ENCODE peak calls at places on chromosomes 3 and 15, in six cellular contexts. W is IMR-90, F is mammary epithelial cell, T is GM23248, Q is PC-3, L is astrocyte. O is an unnamed sample.

GRCh38 chr3:31680072-31680870 is 147.5 kb downstream of the STT3B start:
- DNase-seq in F (no peak), W (no peak), Q (no peak), T (no peak), L (no peak), O (no peak)

GRCh38 chr3:172856766-172857742 is 106.5 kb downstream of the ECT2 start:
- DNase-seq in L (peak; percentile 71), Q (peak; percentile 32), W (no peak), T (no peak), F (no peak), O (no peak)

GRCh38 chr3:32280262-32280910 is 41.9 kb downstream of the CMTM8 start:
- DNase-seq in Q (peak; percentile 58), T (no peak), W (no peak), L (no peak), F (no peak), O (no peak)

GRCh38 chr3:56711344-56711743 is 28.3 kb upstream of the TASOR start:
- DNase-seq in L (no peak), T (no peak), Q (no peak), F (no peak), W (no peak), O (no peak)

GRCh38 chr15:78617131-78617915 is 3.5 kb downstream of the CHRNA3 start:
- DNase-seq in T (no peak), F (peak; percentile 61), L (no peak), Q (no peak), W (no peak), O (no peak)

GRCh38 chr3:8621872-8622271 is 22.7 kb downstream of the SSUH2 start:
- DNase-seq in T (peak; percentile 95), Q (peak; percentile 14), F (no peak), L (peak; percentile 89), W (peak; percentile 96), O (no peak)

GRCh38 chr15:28105793-28106192 is 6.7 kb upstream of the OCA2 start:
- DNase-seq in T (no peak), L (no peak), W (no peak), Q (no peak), F (no peak), O (no peak)

GRCh38 chr3:18988619-18989229 is 159.6 kb upstream of the KCNH8 start:
- DNase-seq in F (peak; percentile 8), L (peak; percentile 0), T (peak; percentile 26), Q (peak; percentile 81), W (no peak), O (no peak)

GRCh38 chr15:65303687-65304392 is 637 bp upstream of the RNU5B-1 start:
- DNase-seq in T (peak; percentile 72), F (peak; percentile 66), W (peak; percentile 43), Q (peak; percentile 68), L (peak; percentile 34), O (no peak)

GRCh38 chr3:38210141-38210757 is 44.9 kb downstream of the OXSR1 start:
- DNase-seq in T (no peak), F (no peak), L (no peak), Q (no peak), W (no peak), O (no peak)

GRCh38 chr3:98829246-98829832 is 66.2 kb downstream of the ST3GAL6 start:
- DNase-seq in L (no peak), Q (no peak), F (no peak), W (no peak), T (no peak), O (no peak)

GRCh38 chr3:15628967-15629366 is 27.4 kb downstream of the BTD start:
- DNase-seq in L (no peak), W (no peak), F (no peak), T (no peak), Q (peak; percentile 53), O (no peak)

GRCh38 chr3:131543714-131544113 is 40.9 kb upstream of the MRPL3 start:
- DNase-seq in Q (peak; percentile 93), T (peak; percentile 88), L (peak; percentile 83), W (peak; percentile 84), F (peak; percentile 49), O (peak; percentile 30)

GRCh38 chr3:22245122-22245521 is 494.1 kb upstream of the ZNF385D start:
- DNase-seq in W (peak; percentile 24), T (peak; percentile 93), L (peak; percentile 86), Q (peak; percentile 93), F (peak; percentile 84), O (no peak)

GRCh38 chr3:161915283-161915682 is 418.7 kb downstream of the OTOL1 start:
- DNase-seq in L (no peak), F (no peak), T (no peak), Q (no peak), W (no peak), O (no peak)

GRCh38 chr3:189941679-189942078 is 179.0 kb downstream of the P3H2 start:
- DNase-seq in W (peak; percentile 59), Q (peak; percentile 65), F (peak; percentile 80), L (peak; percentile 85), T (peak; percentile 75), O (no peak)

GRCh38 chr3:105867690-105868449 is 942 bp downstream of the CBLB start:
- DNase-seq in W (no peak), Q (peak; percentile 21), T (peak; percentile 32), L (no peak), F (peak; percentile 49), O (no peak)

GRCh38 chr3:52019352-52020080 is 23.8 kb upstream of the RPL29 start:
- DNase-seq in F (no peak), T (no peak), W (no peak), Q (no peak), L (no peak), O (no peak)

GRCh38 chr3:113523241-113523640 is 8.3 kb upstream of the SPICE1 start:
- DNase-seq in W (no peak), F (no peak), Q (peak; percentile 58), T (no peak), L (no peak), O (no peak)
- H3K4me2 ChIP-seq in W (no peak overlapping the region), F (no peak overlapping the region), Q (no peak overlapping the region), T (no peak overlapping the region), L (no peak overlapping the region), O (no peak overlapping the region)

GRCh38 chr3:193768069-193768391 is 175.0 kb downstream of the OPA1 start:
- DNase-seq in F (peak; percentile 52), L (peak; percentile 79), T (peak; percentile 74), Q (peak; percentile 43), W (peak; percentile 62), O (no peak)
- H2AFZ ChIP-seq in F (no peak overlapping the region), L (no peak overlapping the region), T (no peak overlapping the region), Q (no peak overlapping the region), W (no peak overlapping the region), O (no peak overlapping the region)

DNA sequence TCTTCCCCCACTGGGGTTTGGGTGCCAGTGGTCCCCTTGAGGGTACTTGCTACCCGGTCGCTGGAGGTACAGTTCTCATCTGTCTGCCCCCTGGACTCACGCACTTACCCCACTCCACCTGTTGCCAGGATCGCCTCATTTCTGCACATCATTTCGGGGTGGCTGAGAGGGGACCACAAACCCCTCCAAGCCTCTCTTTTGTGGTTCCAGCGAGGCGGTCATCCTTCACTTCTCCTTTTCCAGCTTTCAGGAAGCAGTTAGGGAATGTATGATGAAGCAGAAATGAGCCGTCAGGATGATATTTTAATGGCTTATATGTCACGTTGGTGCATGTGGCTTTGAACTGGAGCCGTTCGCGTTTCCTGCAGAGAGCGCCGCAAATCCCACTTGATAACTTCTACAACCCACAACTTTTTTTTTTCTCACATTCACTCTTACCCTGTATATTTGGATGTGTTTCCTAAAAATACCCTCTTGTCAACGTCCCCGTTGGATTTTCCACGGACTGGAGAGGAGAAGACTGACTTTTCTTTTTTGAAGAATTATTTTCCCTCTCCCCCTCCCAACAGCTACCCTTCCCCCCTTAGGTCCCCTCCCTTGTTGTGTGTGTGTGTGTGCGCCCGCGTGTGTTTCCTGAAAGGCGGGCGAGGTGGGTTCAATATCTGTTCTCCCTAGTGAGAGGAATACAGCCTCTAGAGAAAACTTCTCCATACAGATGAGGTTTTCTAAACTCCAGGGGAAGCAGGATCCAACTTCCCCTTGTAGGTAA is at the start of gene ZIC4:
- DNase-seq in T (no peak), L (no peak), W (no peak), F (no peak), Q (no peak), O (no peak)
- H3K4me2 ChIP-seq in T (no peak within 1 kb of the TSS), L (peak within 1 kb of the TSS; percentile 88), W (no peak within 1 kb of the TSS), F (no peak within 1 kb of the TSS), Q (peak within 1 kb of the TSS; percentile 24), O (no peak within 1 kb of the TSS)

GRCh38 chr15:100686021-100686724 is 83.8 kb downstream of the ASB7 start:
- DNase-seq in T (peak; percentile 78), F (no peak), L (no peak), W (no peak), Q (no peak), O (no peak)
- H2AFZ ChIP-seq in T (peak overlapping the region; percentile 69), F (no peak overlapping the region), L (peak overlapping the region; percentile 22), W (peak overlapping the region; percentile 68), Q (no peak overlapping the region), O (no peak overlapping the region)

DNA sequence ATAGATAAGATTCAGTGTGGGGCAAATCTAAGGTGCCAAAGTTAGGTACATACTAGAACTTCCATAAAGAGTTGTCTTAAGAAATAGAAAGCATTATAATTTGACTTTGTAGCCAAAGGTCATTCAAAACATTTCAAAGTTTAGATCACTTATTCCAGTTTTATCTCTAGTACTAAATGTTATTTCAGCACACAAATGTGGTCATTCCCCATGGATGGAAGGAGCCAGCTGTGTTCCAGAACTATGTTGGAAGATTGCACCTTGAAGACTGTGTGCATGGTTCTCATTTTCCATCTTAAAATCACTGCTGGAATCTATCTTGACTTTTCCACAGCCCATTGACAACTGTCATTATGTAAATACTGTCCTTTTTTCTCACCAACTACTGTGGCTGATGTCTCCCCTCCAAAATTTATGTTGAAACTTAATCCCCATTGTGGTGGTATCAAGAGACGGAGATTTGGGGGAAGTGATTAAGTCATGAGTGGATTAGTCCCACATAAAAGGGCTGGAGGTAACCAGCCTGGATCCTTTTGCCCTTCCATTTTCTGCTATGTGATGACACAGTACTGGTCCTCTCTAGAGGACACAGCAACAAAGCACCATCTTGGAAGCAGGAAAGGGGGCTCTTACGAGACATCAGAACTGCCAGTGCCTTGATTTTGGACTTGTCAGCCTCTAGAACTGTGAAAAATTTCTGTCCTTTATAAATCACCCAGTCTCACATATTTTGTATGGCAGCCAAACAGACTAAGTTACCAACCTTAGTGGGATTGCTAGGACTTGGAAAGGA is 24.0 kb downstream of the TGFBR2 start:
- DNase-seq in W (no peak), L (no peak), T (no peak), F (no peak), Q (no peak), O (no peak)
- H3K4me2 ChIP-seq in W (no peak overlapping the region), L (no peak overlapping the region), T (no peak overlapping the region), F (no peak overlapping the region), Q (no peak overlapping the region), O (no peak overlapping the region)

GRCh38 chr3:171490901-171491300 is 30.7 kb upstream of the TNIK start:
- DNase-seq in W (no peak), L (no peak), Q (no peak), T (no peak), F (no peak), O (no peak)
- H2AFZ ChIP-seq in W (peak overlapping the region; percentile 54), L (no peak overlapping the region), Q (no peak overlapping the region), T (no peak overlapping the region), F (no peak overlapping the region), O (no peak overlapping the region)